ENCODE peak calls at places on chromosome 16, in nine cellular contexts. N, W, J, K, X, S, G, Y and I are unnamed samples.

GRCh38 chr16:4909825-4910224 is 27.1 kb downstream of the PPL start:
- DNase-seq in N (no peak), W (no peak), J (no peak), K (no peak), X (no peak), S (no peak), G (no peak), Y (no peak), I (no peak)

GRCh38 chr16:82832861-82833260 is 206.1 kb downstream of the CDH13 start:
- DNase-seq in N (peak; percentile 90), W (peak; percentile 78), J (no peak), K (peak; percentile 17), X (no peak), S (no peak), G (no peak), Y (no peak), I (no peak)

GRCh38 chr16:88343276-88343791 is 39.4 kb upstream of the ZNF469 start:
- DNase-seq in N (no peak), W (no peak), J (no peak), K (no peak), X (no peak), S (no peak), G (no peak), Y (no peak), I (no peak)

GRCh38 chr16:58640949-58641348 is 11.3 kb upstream of the CNOT1 start:
- DNase-seq in N (no peak), W (no peak), J (no peak), K (no peak), X (no peak), S (no peak), G (no peak), Y (no peak), I (no peak)

GRCh38 chr16:75351183-75351582 is 82.1 kb downstream of the CFDP1 start:
- DNase-seq in N (peak; percentile 80), W (peak; percentile 88), J (no peak), K (peak; percentile 59), X (no peak), S (no peak), G (no peak), Y (peak; percentile 92), I (no peak)

GRCh38 chr16:3145151-3145550 is 10.3 kb downstream of the ZNF213 start:
- DNase-seq in N (no peak), W (no peak), J (no peak), K (no peak), X (no peak), S (no peak), G (no peak), Y (no peak), I (peak; percentile 39)

GRCh38 chr16:54466233-54466632 is 179.6 kb upstream of the IRX3 start:
- DNase-seq in N (no peak), W (no peak), J (no peak), K (no peak), X (no peak), S (no peak), G (no peak), Y (no peak), I (no peak)

GRCh38 chr16:86387461-86388440 is 122.6 kb upstream of the FOXF1 start:
- DNase-seq in N (peak; percentile 100), W (peak; percentile 99), J (no peak), K (peak; percentile 83), X (no peak), S (no peak), G (no peak), Y (peak; percentile 89), I (no peak)

GRCh38 chr16:3881499-3881995 is 1.0 kb upstream of the CREBBP start:
- DNase-seq in N (no peak), W (no peak), J (no peak), K (peak; percentile 40), X (no peak), S (no peak), G (no peak), Y (no peak), I (no peak)

DNA sequence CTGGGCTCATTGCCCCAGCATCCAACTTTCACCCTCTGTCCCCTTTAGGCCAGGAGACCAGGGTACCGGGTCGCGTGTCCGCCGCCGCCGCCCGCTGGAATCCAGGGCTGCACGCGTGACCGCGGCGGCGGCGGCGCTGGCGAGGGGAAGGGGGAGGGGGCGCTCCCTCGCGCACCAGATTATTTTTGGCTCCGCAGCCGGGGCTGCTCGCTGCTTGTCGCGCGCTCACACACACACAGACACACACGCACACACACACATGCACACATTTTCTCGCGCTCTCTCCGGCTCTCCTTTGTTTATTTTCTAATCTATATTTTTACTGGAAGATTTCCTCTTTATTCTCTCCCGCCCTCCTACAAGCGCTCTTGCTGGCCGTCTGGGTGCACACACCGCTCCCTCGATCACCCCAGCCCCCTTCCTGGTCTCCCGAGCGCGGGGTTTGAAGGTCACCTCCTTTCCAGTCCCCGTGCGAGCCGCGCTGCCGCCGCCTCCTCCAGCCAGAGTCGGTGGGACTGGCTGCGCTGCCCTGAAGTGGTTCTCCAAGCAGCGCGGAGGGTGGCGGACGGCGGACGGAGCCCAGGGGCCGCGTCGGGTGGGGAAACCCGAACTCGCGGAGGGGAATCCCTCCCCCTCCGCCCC is 921.4 kb upstream of the EEF2KMT start:
- DNase-seq in N (no peak), W (no peak), J (no peak), K (no peak), X (peak; percentile 38), S (no peak), G (no peak), Y (no peak), I (no peak)
- H3K9ac ChIP-seq in N (no peak overlapping the region), W (no peak overlapping the region), J (no peak overlapping the region), K (no peak overlapping the region), X (peak overlapping the region; percentile 70), S (no peak overlapping the region), G (no peak overlapping the region), Y (no peak overlapping the region), I (no peak overlapping the region)

GRCh38 chr16:85311741-85312140 is 199.5 kb upstream of the CIBAR2 start:
- DNase-seq in N (no peak), W (no peak), J (no peak), K (no peak), X (no peak), S (no peak), G (no peak), Y (no peak), I (no peak)

GRCh38 chr16:85310868-85311585 is 198.8 kb upstream of the CIBAR2 start:
- DNase-seq in N (no peak), W (no peak), J (peak; percentile 19), K (no peak), X (no peak), S (no peak), G (no peak), Y (no peak), I (no peak)

GRCh38 chr16:85308585-85309540 is 196.6 kb upstream of the CIBAR2 start:
- DNase-seq in N (no peak), W (no peak), J (no peak), K (no peak), X (no peak), S (no peak), G (no peak), Y (peak; percentile 46), I (no peak)

GRCh38 chr16:85307552-85308364 is 195.5 kb upstream of the CIBAR2 start:
- DNase-seq in N (no peak), W (no peak), J (no peak), K (no peak), X (no peak), S (no peak), G (peak; percentile 98), Y (no peak), I (no peak)

DNA sequence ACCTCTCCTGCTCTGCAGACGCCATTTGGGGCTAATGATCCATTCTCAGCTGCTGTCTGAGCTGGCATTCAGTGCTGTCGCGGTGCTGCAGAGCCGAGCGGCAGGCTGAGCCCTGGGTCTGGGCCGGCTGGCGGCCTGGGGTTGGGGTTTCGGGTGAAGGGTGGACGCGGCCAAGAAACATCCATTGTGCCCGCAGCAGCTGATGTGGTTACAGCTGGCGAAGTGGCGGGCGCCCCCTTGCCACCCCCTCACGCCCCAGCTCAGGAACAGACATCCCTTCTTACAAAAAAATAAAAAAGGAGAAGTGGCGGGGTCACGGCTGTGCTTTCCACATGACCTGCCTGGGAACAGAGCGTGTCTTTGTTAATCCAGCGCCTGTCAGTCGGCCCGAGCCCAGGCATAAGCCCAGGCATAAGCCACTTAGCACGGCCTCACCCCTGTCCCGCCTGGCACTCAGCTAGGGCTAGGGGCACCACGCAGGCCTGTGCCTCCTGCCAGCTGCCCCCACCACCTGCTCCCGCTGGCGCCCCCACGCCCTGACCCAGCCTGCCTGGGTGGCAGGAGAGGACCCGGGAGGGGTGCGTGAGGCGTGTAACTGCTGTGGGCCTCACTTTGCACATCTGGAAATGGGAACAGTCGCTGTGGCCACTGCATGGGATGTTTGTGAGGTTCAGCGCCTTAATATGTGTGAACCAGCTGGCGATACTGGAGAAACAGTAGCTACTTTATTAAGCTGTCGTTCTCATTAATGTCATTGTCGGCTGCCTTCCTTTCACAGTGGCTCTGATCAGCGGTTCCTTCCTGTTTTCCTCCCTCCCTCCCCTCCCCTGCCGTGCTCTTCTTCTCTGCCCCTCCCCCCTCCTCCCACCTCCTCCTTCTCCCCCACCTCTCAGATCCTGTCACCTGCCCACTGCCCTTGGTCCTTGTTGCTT is 197.7 kb upstream of the CIBAR2 start:
- DNase-seq in N (no peak), W (no peak), J (peak; percentile 31), K (no peak), X (no peak), S (no peak), G (peak; percentile 34), Y (no peak), I (peak; percentile 76)
- H3K4me3 ChIP-seq in N (no peak overlapping the region), W (no peak overlapping the region), J (no peak overlapping the region), K (no peak overlapping the region), X (no peak overlapping the region), S (no peak overlapping the region), G (no peak overlapping the region), Y (no peak overlapping the region), I (no peak overlapping the region)

GRCh38 chr16:84613408-84614071 is 4.3 kb downstream of the COTL1 start:
- DNase-seq in N (no peak), W (no peak), J (no peak), K (no peak), X (no peak), S (no peak), G (no peak), Y (no peak), I (no peak)

GRCh38 chr16:84612686-84613085 is 5.2 kb downstream of the COTL1 start:
- DNase-seq in N (no peak), W (no peak), J (no peak), K (no peak), X (no peak), S (no peak), G (no peak), Y (no peak), I (no peak)

GRCh38 chr16:84610385-84610784 is 7.5 kb downstream of the COTL1 start:
- DNase-seq in N (no peak), W (no peak), J (no peak), K (no peak), X (no peak), S (no peak), G (no peak), Y (no peak), I (peak; percentile 66)

GRCh38 chr16:84608281-84608680 is 9.6 kb downstream of the COTL1 start:
- DNase-seq in N (no peak), W (no peak), J (no peak), K (no peak), X (no peak), S (no peak), G (no peak), Y (no peak), I (no peak)

GRCh38 chr16:84611041-84611440 is 6.8 kb downstream of the COTL1 start:
- DNase-seq in N (peak; percentile 61), W (no peak), J (no peak), K (no peak), X (no peak), S (no peak), G (no peak), Y (no peak), I (no peak)
- H3K9ac ChIP-seq in N (no peak overlapping the region), W (no peak overlapping the region), J (no peak overlapping the region), K (no peak overlapping the region), X (no peak overlapping the region), S (no peak overlapping the region), G (no peak overlapping the region), Y (no peak overlapping the region), I (no peak overlapping the region)

GRCh38 chr16:69322343-69322742 is 8.0 kb downstream of the PDF start:
- DNase-seq in N (no peak), W (no peak), J (no peak), K (no peak), X (no peak), S (no peak), G (no peak), Y (no peak), I (no peak)
- H3K4me3 ChIP-seq in N (no peak overlapping the region), W (no peak overlapping the region), J (no peak overlapping the region), K (no peak overlapping the region), X (no peak overlapping the region), S (no peak overlapping the region), G (no peak overlapping the region), Y (no peak overlapping the region), I (no peak overlapping the region)